ENCODE peak calls at places on chromosomes 12 and 14, in four cellular contexts. M is MCF 10A, U is HFF-Myc, F is OCI-LY7. R is an unnamed sample.

GRCh38 chr12:78149459-78149858 is 318.8 kb downstream of the NAV3 start:
- DNase-seq in F (no peak), U (no peak), M (no peak), R (no peak)

GRCh38 chr12:503111-503761 is 43.5 kb downstream of the B4GALNT3 start:
- DNase-seq in M (peak), F (no peak), U (no peak), R (no peak)

GRCh38 chr12:95532851-95533250 is 18.4 kb downstream of the USP44 start:
- DNase-seq in F (no peak), M (no peak), U (peak), R (no peak)

GRCh38 chr14:68682166-68683103 is 110.4 kb downstream of the ZFP36L1 start:
- DNase-seq in M (peak), U (peak), F (peak), R (peak)

GRCh38 chr14:60089201-60089600 is 2.5 kb upstream of the PCNX4 start:
- DNase-seq in F (no peak), M (no peak), U (no peak), R (no peak)

GRCh38 chr12:128572311-128572810 is 251.4 kb downstream of the SLC15A4 start:
- DNase-seq in U (no peak), F (no peak), M (no peak), R (no peak)

GRCh38 chr14:21924479-21924878 is 250.9 kb upstream of the OR4E1 start:
- DNase-seq in M (no peak), F (peak), U (no peak), R (no peak)

GRCh38 chr14:99124482-99125104 is 147.4 kb downstream of the BCL11B start:
- DNase-seq in F (no peak), U (no peak), M (no peak), R (no peak)

GRCh38 chr12:16626991-16627390 is 21.0 kb upstream of the LMO3 start:
- DNase-seq in F (no peak), M (no peak), U (no peak), R (no peak)

GRCh38 chr14:97713023-97713422 is 915.8 kb downstream of the VRK1 start:
- DNase-seq in U (no peak), M (peak), F (no peak), R (no peak)

GRCh38 chr14:23494223-23494622 is 24.7 kb downstream of the NGDN start:
- DNase-seq in U (no peak), M (no peak), F (no peak), R (no peak)

GRCh38 chr12:64633186-64633939 is 23.1 kb downstream of the RASSF3 start:
- DNase-seq in U (no peak), M (no peak), F (no peak), R (no peak)

GRCh38 chr14:105019861-105020814 is 745 bp downstream of the CDCA4 start:
- DNase-seq in M (peak), F (peak), U (no peak), R (no peak)

GRCh38 chr14:26730929-26731618 is 133.2 kb upstream of the NOVA1 start:
- DNase-seq in M (peak), F (peak), U (no peak), R (no peak)

GRCh38 chr12:109255377-109255776 is 53.7 kb downstream of the FOXN4 start:
- DNase-seq in F (peak), M (peak), U (no peak), R (no peak)

GRCh38 chr12:6195665-6196535 is 4.3 kb upstream of the CD9 start:
- DNase-seq in M (peak), U (peak), F (peak), R (peak)

GRCh38 chr12:113700943-113701342 is 229.3 kb upstream of the LHX5 start:
- DNase-seq in M (peak), U (no peak), F (no peak), R (peak)

GRCh38 chr14:69716483-69717187 is 50.3 kb upstream of the SRSF5 start:
- DNase-seq in F (no peak), M (peak), U (no peak), R (peak)

GRCh38 chr12:115661103-115661502 is 616.4 kb downstream of the MED13L start:
- DNase-seq in M (peak), U (peak), F (no peak), R (no peak)

GRCh38 chr14:30211326-30211725 is 283.7 kb upstream of the PRKD1 start:
- DNase-seq in M (peak), F (no peak), U (no peak), R (no peak)

GRCh38 chr12:64650762-64651161 is 40.5 kb downstream of the RASSF3 start:
- DNase-seq in F (no peak), U (no peak), M (no peak), R (no peak)

GRCh38 chr14:72450473-72451044 is 443.3 kb downstream of the DPF3 start:
- DNase-seq in F (no peak), U (no peak), M (no peak), R (no peak)

GRCh38 chr12:54360717-54361456 is 3.4 kb downstream of the GPR84 start:
- DNase-seq in F (peak), U (peak), M (peak), R (no peak)

GRCh38 chr14:40362856-40363255 is 930.6 kb upstream of the FBXO33 start:
- DNase-seq in M (no peak), U (no peak), F (no peak), R (no peak)

GRCh38 chr12:121128908-121129704 is 3.6 kb upstream of the P2RX7 start:
- DNase-seq in U (no peak), F (peak), M (peak), R (no peak)

GRCh38 chr14:72844528-72844927 is 49.4 kb downstream of the DPF3 start:
- DNase-seq in F (no peak), M (no peak), U (no peak), R (no peak)

GRCh38 chr12:130013771-130014484 is 110.1 kb upstream of the TMEM132D start:
- DNase-seq in F (peak), M (peak), U (peak), R (no peak)

GRCh38 chr12:15691372-15691771 is 97.8 kb downstream of the EPS8 start:
- DNase-seq in F (no peak), M (no peak), U (no peak), R (no peak)

GRCh38 chr12:49068879-49069506 is 786 bp downstream of the RHEBL1 start:
- DNase-seq in F (no peak), U (no peak), M (no peak), R (no peak)

GRCh38 chr14:95026851-95027463 is 130.4 kb downstream of the DICER1 start:
- DNase-seq in U (no peak), M (no peak), F (no peak), R (no peak)

GRCh38 chr12:90741611-90742010 is 213.4 kb downstream of the CCER1 start:
- DNase-seq in F (no peak), U (no peak), M (no peak), R (no peak)

GRCh38 chr14:100292301-100292775 is 13.9 kb downstream of the SLC25A29 start:
- DNase-seq in U (no peak), M (no peak), F (no peak), R (no peak)
- TF ChIP-seq CTCF in U (no peak), M (no peak), F (no peak), R (no peak)

DNA sequence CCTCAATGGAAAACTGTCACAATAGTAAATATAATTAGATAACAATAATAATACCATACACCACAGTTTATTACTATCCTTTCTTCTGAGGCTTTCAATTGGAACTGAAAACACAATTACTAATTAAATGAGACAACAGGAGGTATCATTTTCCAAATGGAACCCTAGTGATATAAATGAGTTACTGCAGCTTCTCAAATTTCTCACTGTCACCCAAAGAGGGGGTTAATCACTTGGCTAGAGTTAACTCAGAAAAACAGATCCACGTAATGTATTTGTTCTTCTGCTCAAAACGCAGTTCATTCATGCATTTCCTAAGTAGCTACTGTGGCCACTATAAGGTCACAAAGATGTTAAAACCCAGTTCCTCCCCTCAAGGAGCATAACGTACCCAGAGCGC is 120.9 kb upstream of the FOXN3 start:
- DNase-seq in M (no peak), U (no peak), F (no peak), R (no peak)
- TF ChIP-seq CTCF in M (no peak), U (no peak), F (peak), R (no peak)

GRCh38 chr14:33676135-33676566 is 274.7 kb downstream of the EGLN3 start:
- DNase-seq in F (no peak), U (no peak), M (peak), R (no peak)
- TF ChIP-seq CTCF in F (peak), U (peak), M (no peak), R (peak)

GRCh38 chr12:111330800-111331752 is 37.8 kb downstream of the PHETA1 start:
- DNase-seq in U (peak), F (peak), M (peak), R (peak)
- TF ChIP-seq CTCF in U (peak), F (peak), M (peak), R (peak)

GRCh38 chr14:102295301-102295700 is 9.7 kb downstream of the MOK start:
- DNase-seq in F (no peak), M (no peak), U (no peak), R (no peak)
- TF ChIP-seq CTCF in F (peak), M (no peak), U (peak), R (peak)

DNA sequence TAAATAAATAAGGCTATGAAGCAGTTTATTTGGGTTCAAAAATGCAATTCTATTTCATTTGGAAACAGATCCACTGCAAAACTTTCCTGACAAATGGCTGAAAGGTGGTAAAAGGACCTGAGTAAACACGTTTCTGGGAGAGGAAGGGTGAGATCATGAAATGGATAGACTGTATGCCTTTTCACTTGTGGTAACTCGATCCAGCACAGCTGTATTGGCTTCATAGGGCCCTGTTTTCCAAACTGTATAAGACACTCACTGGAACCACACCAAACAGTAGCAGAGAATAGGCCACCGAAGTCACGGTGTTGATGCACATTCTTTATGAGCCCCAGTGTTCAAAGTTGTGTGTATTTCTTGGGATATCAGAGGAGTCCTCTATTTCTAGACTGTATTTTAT is 325.2 kb upstream of the DIO2 start:
- DNase-seq in M (no peak), U (no peak), F (no peak), R (no peak)
- TF ChIP-seq CTCF in M (no peak), U (no peak), F (no peak), R (no peak)

GRCh38 chr12:102990419-102990818 is 32.9 kb downstream of the ASCL1 start:
- DNase-seq in F (no peak), M (no peak), U (no peak), R (no peak)
- TF ChIP-seq CTCF in F (no peak), M (no peak), U (no peak), R (no peak)

GRCh38 chr12:10505620-10506019 is at the start of gene EIF2S3B:
- DNase-seq in F (no peak), U (no peak), M (no peak), R (no peak)

GRCh38 chr12:10498042-10498441 is 7.6 kb upstream of the EIF2S3B start:
- DNase-seq in F (no peak), M (no peak), U (no peak), R (no peak)

GRCh38 chr12:10497602-10498001 is 8.1 kb upstream of the EIF2S3B start:
- DNase-seq in F (no peak), M (no peak), U (no peak), R (no peak)

GRCh38 chr12:10503460-10503859 is 2.2 kb upstream of the EIF2S3B start:
- DNase-seq in U (no peak), F (no peak), M (no peak), R (no peak)

DNA sequence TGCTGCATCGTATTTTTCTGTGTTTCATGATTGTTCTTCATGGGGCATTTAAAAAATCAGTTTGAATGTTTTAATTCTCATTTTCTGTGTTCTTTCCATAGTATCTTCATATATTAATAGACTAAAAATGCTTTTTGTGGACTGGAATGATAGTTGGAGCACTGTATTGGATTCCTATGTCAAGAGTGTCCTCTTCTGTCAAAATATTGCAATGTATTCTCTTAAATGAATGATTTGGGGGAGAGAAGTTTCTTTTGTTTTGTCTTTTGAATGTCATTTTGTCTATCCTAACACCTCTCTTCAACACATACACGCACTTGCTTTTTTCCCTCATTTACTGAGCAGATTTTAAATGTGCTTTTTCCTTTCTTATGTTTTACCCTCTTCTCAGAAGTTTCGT is 4.7 kb upstream of the EIF2S3B start:
- DNase-seq in M (peak), F (peak), U (no peak), R (no peak)
- TF ChIP-seq CTCF in M (peak), F (peak), U (no peak), R (peak)

DNA sequence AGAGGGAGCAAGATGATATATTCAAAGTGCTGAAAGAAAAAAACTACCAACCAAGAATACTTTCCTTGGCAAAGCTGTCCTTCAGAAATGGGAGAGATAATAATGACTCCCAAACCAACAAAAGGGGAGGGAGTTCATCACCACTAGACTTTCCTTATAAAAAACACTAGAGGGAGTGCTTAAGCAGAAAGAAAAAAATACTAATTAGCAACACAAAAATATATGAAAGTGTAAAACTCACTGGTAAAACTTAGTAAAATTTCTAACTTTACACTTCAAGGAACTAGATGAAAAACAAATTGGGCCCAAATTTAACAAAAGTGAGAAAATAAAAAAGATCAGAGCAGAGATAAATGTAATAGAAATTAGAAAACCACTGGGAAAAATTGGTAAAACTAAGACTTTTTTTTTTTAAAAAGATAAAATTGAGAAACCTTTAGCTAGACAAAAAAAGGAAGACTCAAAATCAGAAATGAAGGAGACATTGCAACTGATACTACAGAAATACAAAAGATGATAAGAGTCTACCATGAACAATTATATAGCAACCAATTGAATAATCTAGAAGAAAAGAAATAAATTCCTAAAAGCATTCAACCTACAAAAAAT is 60.4 kb upstream of the FAR2 start:
- DNase-seq in F (no peak), U (peak), M (peak), R (no peak)
- TF ChIP-seq CTCF in F (peak), U (peak), M (peak), R (peak)